ENCODE peak calls at places on chromosomes 7 and 10, in ten cellular contexts. C is uterus, T is IMR-90, J is transverse colon, X is adrenal gland, E is WERI-Rb-1, P is mesendoderm, A is aorta, Y is mesenchymal stem cell, Z is psoas muscle. L is an unnamed sample.
A peak's percentile ranks its signal among the peaks of the same experiment; 100 is the strongest.

GRCh38 chr10:17349009-17349349 is 105.4 kb downstream of the ST8SIA6 start:
- DNase-seq in C (no peak), T (no peak), J (no peak), X (no peak), E (no peak), P (no peak), A (no peak), Y (no peak), Z (no peak), L (no peak)

GRCh38 chr7:35011085-35011484 is 26.2 kb downstream of the DPY19L1 start:
- DNase-seq in C (no peak), T (no peak), J (no peak), X (no peak), E (no peak), P (no peak), A (no peak), Y (no peak), Z (no peak), L (no peak)

GRCh38 chr10:12637649-12638048 is 288.3 kb downstream of the CAMK1D start:
- DNase-seq in C (no peak), T (no peak), J (no peak), X (no peak), E (no peak), P (no peak), A (no peak), Y (no peak), Z (no peak), L (no peak)

GRCh38 chr7:112156412-112156811 is 49.8 kb downstream of the DOCK4 start:
- DNase-seq in C (no peak), T (no peak), J (no peak), X (no peak), E (no peak), P (no peak), A (no peak), Y (no peak), Z (no peak), L (no peak)

GRCh38 chr7:40604601-40605438 is 470.0 kb downstream of the SUGCT start:
- DNase-seq in C (no peak), T (peak; percentile 52), J (peak; percentile 22), X (peak; percentile 76), E (peak; percentile 60), P (peak; percentile 74), A (peak; percentile 73), Y (peak; percentile 62), Z (peak; percentile 59), L (peak; percentile 58)

GRCh38 chr7:98613601-98614425 is 3.3 kb upstream of the NPTX2 start:
- DNase-seq in C (no peak), T (peak; percentile 10), J (no peak), X (no peak), E (peak; percentile 60), P (peak; percentile 67), A (no peak), Y (peak; percentile 18), Z (no peak), L (peak; percentile 51)

GRCh38 chr10:18308600-18308999 is 168.4 kb downstream of the CACNB2 start:
- DNase-seq in C (no peak), T (no peak), J (no peak), X (no peak), E (no peak), P (no peak), A (peak; percentile 58), Y (no peak), Z (no peak), L (no peak)

GRCh38 chr7:87959336-87959735 is 25.3 kb downstream of the ADAM22 start:
- DNase-seq in C (no peak), T (no peak), J (no peak), X (no peak), E (no peak), P (no peak), A (no peak), Y (no peak), Z (no peak), L (no peak)

GRCh38 chr7:105647591-105647990 is 66.3 kb upstream of the EFCAB10 start:
- DNase-seq in C (no peak), T (no peak), J (no peak), X (no peak), E (no peak), P (no peak), A (no peak), Y (no peak), Z (no peak), L (no peak)

GRCh38 chr7:98210513-98211220 is 572 bp upstream of the BHLHA15 start:
- DNase-seq in C (no peak), T (no peak), J (peak; percentile 24), X (no peak), E (peak; percentile 66), P (peak; percentile 55), A (peak; percentile 54), Y (peak; percentile 23), Z (no peak), L (peak; percentile 94)

GRCh38 chr10:420154-421121 is 269.0 kb downstream of the DIP2C start:
- DNase-seq in C (no peak), T (no peak), J (no peak), X (peak; percentile 91), E (peak; percentile 51), P (no peak), A (peak; percentile 88), Y (peak; percentile 50), Z (no peak), L (no peak)

GRCh38 chr10:75407716-75408511 is 6.3 kb upstream of the ZNF503 start:
- DNase-seq in C (peak; percentile 76), T (no peak), J (peak; percentile 21), X (peak; percentile 80), E (no peak), P (peak; percentile 48), A (peak; percentile 72), Y (peak; percentile 63), Z (peak; percentile 58), L (peak; percentile 81)
- H3K4me3 ChIP-seq in C (peak overlapping the region; percentile 83), T (peak overlapping the region; percentile 89), J (peak overlapping the region; percentile 93), X (no peak overlapping the region), E (no peak overlapping the region), P (no peak overlapping the region), A (peak overlapping the region; percentile 70), Y (peak overlapping the region; percentile 90), Z (peak overlapping the region; percentile 84), L (peak overlapping the region; percentile 20)

GRCh38 chr10:81961451-81962184 is 86.6 kb downstream of the NRG3 start:
- DNase-seq in C (no peak), T (no peak), J (no peak), X (no peak), E (no peak), P (no peak), A (no peak), Y (no peak), Z (no peak), L (no peak)

GRCh38 chr10:81959016-81959415 is 84.0 kb downstream of the NRG3 start:
- DNase-seq in C (no peak), T (no peak), J (no peak), X (no peak), E (no peak), P (no peak), A (no peak), Y (no peak), Z (no peak), L (no peak)

GRCh38 chr10:81963606-81964005 is 88.6 kb downstream of the NRG3 start:
- DNase-seq in C (no peak), T (no peak), J (no peak), X (no peak), E (no peak), P (no peak), A (no peak), Y (no peak), Z (no peak), L (no peak)

GRCh38 chr10:81953420-81953819 is 78.4 kb downstream of the NRG3 start:
- DNase-seq in C (no peak), T (no peak), J (no peak), X (no peak), E (no peak), P (no peak), A (no peak), Y (no peak), Z (no peak), L (no peak)

DNA sequence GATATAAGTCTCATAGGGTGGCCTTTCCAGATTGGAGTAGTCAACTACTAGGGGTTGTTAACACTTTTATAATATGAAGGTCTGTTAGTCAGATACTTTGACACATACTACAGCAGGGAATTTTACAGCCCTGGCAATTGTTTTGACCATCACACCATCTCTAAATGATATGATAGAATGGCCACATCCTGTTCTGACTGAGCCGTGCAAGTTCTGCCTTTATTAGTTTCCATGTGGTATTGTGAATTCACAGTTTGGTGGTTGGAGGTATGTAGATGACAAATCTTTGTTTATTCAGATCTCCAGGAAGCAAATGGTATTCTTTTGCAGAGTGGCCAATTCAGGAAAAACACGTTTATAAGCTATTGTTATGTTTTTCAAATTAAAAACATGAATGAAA is 83.0 kb downstream of the NRG3 start:
- DNase-seq in C (no peak), T (no peak), J (no peak), X (no peak), E (no peak), P (peak; percentile 22), A (no peak), Y (no peak), Z (no peak), L (no peak)
- H3K27me3 ChIP-seq in C (no peaks in the 10 kb centered on the region), T (no peaks in the 10 kb centered on the region), J (no peaks in the 10 kb centered on the region), X (no peaks in the 10 kb centered on the region), E (no peaks in the 10 kb centered on the region), P (no peaks in the 10 kb centered on the region), A (no peaks in the 10 kb centered on the region), Y (no peaks in the 10 kb centered on the region), Z (no peaks in the 10 kb centered on the region), L (no peaks in the 10 kb centered on the region)

GRCh38 chr10:131998050-131998844 is 16.5 kb upstream of the BNIP3 start:
- DNase-seq in C (no peak), T (no peak), J (no peak), X (no peak), E (no peak), P (no peak), A (no peak), Y (no peak), Z (no peak), L (no peak)
- H3K4me3 ChIP-seq in C (no peak overlapping the region), T (no peak overlapping the region), J (no peak overlapping the region), X (no peak overlapping the region), E (no peak overlapping the region), P (no peak overlapping the region), A (no peak overlapping the region), Y (peak overlapping the region; percentile 9), Z (peak overlapping the region; percentile 43), L (no peak overlapping the region)

GRCh38 chr7:97012293-97013005 is 7.1 kb downstream of the DLX6 start:
- DNase-seq in C (no peak), T (no peak), J (no peak), X (no peak), E (no peak), P (peak; percentile 43), A (no peak), Y (no peak), Z (no peak), L (peak; percentile 69)

GRCh38 chr7:97008275-97008917 is 3.0 kb downstream of the DLX6 start:
- DNase-seq in C (no peak), T (no peak), J (no peak), X (no peak), E (no peak), P (no peak), A (no peak), Y (no peak), Z (no peak), L (no peak)

GRCh38 chr7:97011536-97012292 is 6.4 kb downstream of the DLX6 start:
- DNase-seq in C (no peak), T (no peak), J (no peak), X (no peak), E (no peak), P (no peak), A (no peak), Y (no peak), Z (no peak), L (no peak)

GRCh38 chr7:97011104-97011503 is 5.8 kb downstream of the DLX6 start:
- DNase-seq in C (no peak), T (no peak), J (no peak), X (no peak), E (no peak), P (no peak), A (no peak), Y (no peak), Z (no peak), L (no peak)

GRCh38 chr7:97009753-97010732 is 4.7 kb downstream of the DLX6 start:
- DNase-seq in C (no peak), T (no peak), J (no peak), X (no peak), E (no peak), P (peak; percentile 49), A (no peak), Y (no peak), Z (no peak), L (peak; percentile 66)
- H3K27me3 ChIP-seq in C (peaks cover 2% of the 10 kb centered on the region), T (peaks cover 59% of the 10 kb centered on the region), J (peaks cover 100% of the 10 kb centered on the region), X (peaks cover 95% of the 10 kb centered on the region), E (no peaks in the 10 kb centered on the region), P (peaks cover 56% of the 10 kb centered on the region), A (no peaks in the 10 kb centered on the region), Y (peaks cover 91% of the 10 kb centered on the region), Z (peaks cover 99% of the 10 kb centered on the region), L (peaks cover 92% of the 10 kb centered on the region)

L was measured in H7.